ENCODE peak calls at places on chromosomes 4 and X, in five cellular contexts. M, A, J, K and W are unnamed samples.

GRCh38 chrX:10104958-10105658 is 51.7 kb upstream of the CLCN4 start:
- DNase-seq in K (no peak), J (no peak), M (no peak), A (no peak), W (peak)

GRCh38 chrX:41382699-41383645 is 49.0 kb downstream of the DDX3X start:
- DNase-seq in M (no peak), A (peak), J (peak), K (peak), W (peak)

GRCh38 chr4:6200011-6200921 is at the start of gene JAKMIP1:
- DNase-seq in K (peak), A (peak), J (peak), M (peak), W (peak)

GRCh38 chrX:32139463-32139862 is 1067.6 kb upstream of the FTHL17 start:
- DNase-seq in J (no peak), A (no peak), M (no peak), K (no peak), W (no peak)

GRCh38 chr4:24970191-24970590 is 57.3 kb upstream of the CCDC149 start:
- DNase-seq in M (no peak), A (no peak), J (no peak), K (no peak), W (no peak)

GRCh38 chr4:72505314-72505744 is 63.7 kb downstream of the ADAMTS3 start:
- DNase-seq in K (peak), J (no peak), M (no peak), A (peak), W (peak)

GRCh38 chr4:163269156-163269555 is 63.2 kb downstream of the NPY1R start:
- DNase-seq in J (no peak), M (no peak), A (no peak), K (no peak), W (no peak)

GRCh38 chrX:119230850-119231249 is 5.2 kb upstream of the PGRMC1 start:
- DNase-seq in K (no peak), J (no peak), M (no peak), A (no peak), W (peak)

GRCh38 chr4:166169111-166169510 is 296.1 kb downstream of the TLL1 start:
- DNase-seq in J (no peak), M (no peak), A (peak), K (peak), W (peak)

GRCh38 chr4:78616046-78616498 is 64.5 kb downstream of the ANXA3 start:
- DNase-seq in K (no peak), M (no peak), J (no peak), A (no peak), W (no peak)

GRCh38 chrX:134670241-134670811 is 12.1 kb upstream of the PLAC1 start:
- DNase-seq in A (peak), J (no peak), M (no peak), K (peak), W (no peak)

GRCh38 chr4:89539374-89539773 is 231.8 kb upstream of the GPRIN3 start:
- DNase-seq in J (no peak), M (no peak), K (no peak), A (no peak), W (peak)

GRCh38 chrX:66162331-66162822 is 1.7 kb upstream of the HEPH start:
- DNase-seq in M (no peak), K (no peak), A (no peak), J (peak), W (no peak)

GRCh38 chr4:687048-687974 is 1.6 kb downstream of the SLC49A3 start:
- DNase-seq in K (no peak), A (peak), M (peak), J (peak), W (no peak)

GRCh38 chr4:124177647-124178425 is 534.7 kb downstream of the ANKRD50 start:
- DNase-seq in A (no peak), J (no peak), M (no peak), K (no peak), W (no peak)

GRCh38 chr4:113684534-113685091 is 76.9 kb downstream of the CAMK2D start:
- DNase-seq in J (peak), A (no peak), M (peak), K (peak), W (peak)
- TF ChIP-seq CTCF in J (peak), A (no peak), M (peak), K (peak), W (peak)

GRCh38 chr4:164748375-164748774 is 5.6 kb upstream of the SMIM31 start:
- DNase-seq in K (peak), J (no peak), M (no peak), A (no peak), W (peak)
- TF ChIP-seq CTCF in K (no peak), J (peak), M (no peak), A (peak), W (peak)

DNA sequence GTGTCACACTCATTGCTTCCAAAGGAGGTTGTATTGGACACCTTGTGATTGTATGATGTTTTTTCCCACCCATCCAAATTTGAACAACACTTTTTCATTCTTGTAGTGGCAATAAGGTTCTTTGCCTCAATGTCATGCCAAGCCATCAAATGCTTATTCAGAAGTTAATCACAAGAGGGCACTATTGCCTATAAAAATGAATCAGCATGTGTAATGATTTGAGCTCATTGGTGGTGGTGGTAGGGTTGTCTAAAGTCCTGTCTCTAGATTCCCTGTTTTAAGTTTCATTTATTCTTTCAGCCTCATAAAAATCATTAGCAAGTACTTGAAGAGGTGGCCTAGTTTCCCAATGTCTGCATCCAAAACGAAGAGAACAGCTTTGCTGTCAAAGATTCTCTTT is 37.0 kb downstream of the IRS4 start:
- DNase-seq in J (no peak), K (peak), A (no peak), M (no peak), W (peak)
- TF ChIP-seq CTCF in J (no peak), K (peak), A (peak), M (no peak), W (peak)

GRCh38 chr4:77376788-77377460 is 219.9 kb downstream of the CCNG2 start:
- DNase-seq in M (no peak), A (no peak), J (no peak), K (peak), W (no peak)
- TF ChIP-seq CTCF in M (no peak), A (no peak), J (no peak), K (peak), W (no peak)

DNA sequence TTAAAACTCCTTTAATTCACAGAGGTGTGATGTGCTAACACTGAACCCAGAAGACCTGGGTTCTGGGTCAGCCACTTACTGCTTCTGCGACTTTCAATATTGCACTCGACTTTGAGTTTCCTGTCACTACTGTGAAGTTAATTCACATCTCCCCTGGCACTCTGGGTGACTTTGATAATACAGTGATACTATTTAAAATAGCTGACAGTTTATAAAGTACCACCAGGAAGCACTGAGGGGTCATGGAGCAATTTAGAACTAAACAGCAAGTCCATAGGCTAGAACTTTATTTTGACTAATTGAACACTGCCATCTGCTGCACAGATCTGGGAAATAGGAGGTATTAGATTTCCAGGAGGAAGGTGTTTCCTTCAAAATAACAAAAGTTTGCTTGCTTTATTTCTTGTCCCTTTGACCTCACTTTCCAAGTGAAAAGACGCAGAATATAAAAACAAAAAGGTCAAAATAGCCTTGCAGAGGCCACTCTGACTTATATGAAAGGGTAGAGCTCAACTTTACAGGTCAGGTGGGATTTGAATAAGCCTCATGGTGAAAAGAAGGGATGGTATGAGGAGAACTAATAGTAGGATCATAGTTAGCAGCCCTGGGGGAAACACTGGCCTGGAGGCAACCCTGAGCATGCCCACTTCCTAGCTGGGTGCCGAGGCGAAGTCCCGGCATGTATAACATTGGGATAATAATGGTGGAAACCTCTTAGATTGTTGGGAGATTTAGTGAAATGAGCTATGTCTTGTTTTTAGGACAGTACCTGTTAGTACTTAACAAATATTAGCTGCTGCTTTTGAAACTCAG is 53.4 kb downstream of the ZNF518B start:
- DNase-seq in J (peak), K (peak), A (peak), M (no peak), W (peak)
- TF ChIP-seq CTCF in J (peak), K (peak), A (peak), M (peak), W (peak)